ENCODE peak calls at places on chromosomes 7 and 10, in ten cellular contexts. K, O, X, S, Z, L, J, F, Q and G are unnamed samples.

GRCh38 chr7:43872401-43873165 is 3.3 kb upstream of the MRPS24 start:
- DNase-seq in K (no peak), O (no peak), X (no peak), S (no peak), Z (no peak), L (peak), J (peak), F (no peak), Q (no peak), G (no peak)

GRCh38 chr10:121668336-121669009 is 70.2 kb upstream of the FGFR2 start:
- DNase-seq in K (peak), O (no peak), X (no peak), S (no peak), Z (peak), L (no peak), J (no peak), F (peak), Q (peak), G (no peak)

GRCh38 chr10:5447071-5447470 is 34.7 kb downstream of the NET1 start:
- DNase-seq in K (no peak), O (no peak), X (no peak), S (no peak), Z (no peak), L (no peak), J (peak), F (no peak), Q (no peak), G (no peak)

GRCh38 chr10:1572519-1573333 is 164.6 kb downstream of the ADARB2 start:
- DNase-seq in K (peak), O (no peak), X (no peak), S (no peak), Z (peak), L (peak), J (no peak), F (peak), Q (no peak), G (peak)

GRCh38 chr7:131602994-131603372 is 46.6 kb upstream of the PODXL start:
- DNase-seq in K (no peak), O (no peak), X (no peak), S (no peak), Z (no peak), L (no peak), J (no peak), F (no peak), Q (no peak), G (no peak)

GRCh38 chr10:94183666-94184264 is 179.0 kb downstream of the NOC3L start:
- DNase-seq in K (no peak), O (no peak), X (no peak), S (no peak), Z (no peak), L (no peak), J (peak), F (no peak), Q (no peak), G (no peak)

GRCh38 chr7:96169439-96169838 is 152.5 kb downstream of the SLC25A13 start:
- DNase-seq in K (no peak), O (no peak), X (no peak), S (no peak), Z (no peak), L (no peak), J (peak), F (no peak), Q (peak), G (no peak)

GRCh38 chr7:8386926-8387550 is 46.4 kb upstream of the NXPH1 start:
- DNase-seq in K (no peak), O (no peak), X (no peak), S (no peak), Z (no peak), L (no peak), J (no peak), F (no peak), Q (no peak), G (no peak)

GRCh38 chr7:117550625-117551024 is 70.8 kb downstream of the CFTR start:
- DNase-seq in K (no peak), O (no peak), X (no peak), S (no peak), Z (no peak), L (no peak), J (no peak), F (no peak), Q (no peak), G (no peak)

GRCh38 chr7:23691320-23691719 is 11.3 kb downstream of the FAM221A start:
- DNase-seq in K (no peak), O (no peak), X (no peak), S (no peak), Z (no peak), L (no peak), J (peak), F (no peak), Q (peak), G (no peak)

GRCh38 chr7:17697128-17697881 is 243.0 kb downstream of the SNX13 start:
- DNase-seq in K (no peak), O (no peak), X (no peak), S (no peak), Z (no peak), L (no peak), J (peak), F (no peak), Q (no peak), G (no peak)

GRCh38 chr10:113047963-113048781 is 98.1 kb downstream of the TCF7L2 start:
- DNase-seq in K (no peak), O (no peak), X (no peak), S (no peak), Z (no peak), L (no peak), J (peak), F (no peak), Q (no peak), G (no peak)

GRCh38 chr7:155206286-155207020 is 91.2 kb upstream of the INSIG1 start:
- DNase-seq in K (no peak), O (no peak), X (peak), S (no peak), Z (no peak), L (peak), J (peak), F (no peak), Q (no peak), G (peak)

GRCh38 chr7:108200326-108200725 is 70.2 kb upstream of the LAMB4 start:
- DNase-seq in K (no peak), O (no peak), X (no peak), S (no peak), Z (no peak), L (no peak), J (no peak), F (no peak), Q (no peak), G (no peak)

GRCh38 chr7:42678315-42678714 is 233.6 kb downstream of the C7orf25 start:
- DNase-seq in K (no peak), O (no peak), X (no peak), S (no peak), Z (no peak), L (no peak), J (no peak), F (no peak), Q (no peak), G (no peak)

GRCh38 chr10:3399756-3400155 is 227.2 kb upstream of the PITRM1 start:
- DNase-seq in K (no peak), O (no peak), X (no peak), S (no peak), Z (no peak), L (no peak), J (peak), F (no peak), Q (no peak), G (no peak)

GRCh38 chr10:52316005-52316404 is 1.9 kb downstream of the DKK1 start:
- DNase-seq in K (no peak), O (no peak), X (no peak), S (no peak), Z (no peak), L (no peak), J (peak), F (no peak), Q (no peak), G (no peak)

GRCh38 chr10:10886861-10887539 is 130.7 kb upstream of the CELF2 start:
- DNase-seq in K (no peak), O (no peak), X (no peak), S (no peak), Z (no peak), L (no peak), J (no peak), F (no peak), Q (no peak), G (no peak)

GRCh38 chr7:99837649-99838361 is 10.0 kb downstream of the CYP3A43 start:
- DNase-seq in K (no peak), O (no peak), X (peak), S (no peak), Z (no peak), L (no peak), J (peak), F (no peak), Q (no peak), G (no peak)

GRCh38 chr7:155232911-155233702 is 64.6 kb upstream of the INSIG1 start:
- DNase-seq in K (no peak), O (no peak), X (no peak), S (no peak), Z (no peak), L (no peak), J (peak), F (no peak), Q (no peak), G (no peak)

GRCh38 chr7:80440908-80441307 is 71.0 kb downstream of the GNAT3 start:
- DNase-seq in K (no peak), O (no peak), X (no peak), S (no peak), Z (no peak), L (no peak), J (peak), F (no peak), Q (no peak), G (no peak)

GRCh38 chr10:6987536-6987945 is 407.5 kb upstream of the PRKCQ start:
- DNase-seq in K (no peak), O (no peak), X (no peak), S (no peak), Z (no peak), L (no peak), J (no peak), F (no peak), Q (no peak), G (no peak)

GRCh38 chr10:96830511-96831199 is 1.4 kb upstream of the LCOR start:
- DNase-seq in K (peak), O (peak), X (peak), S (no peak), Z (peak), L (peak), J (peak), F (peak), Q (peak), G (peak)

GRCh38 chr7:13641699-13642098 is 347.8 kb downstream of the ETV1 start:
- DNase-seq in K (no peak), O (no peak), X (no peak), S (no peak), Z (no peak), L (no peak), J (no peak), F (no peak), Q (no peak), G (no peak)

GRCh38 chr10:28690545-28690944 is 13.2 kb downstream of the BAMBI start:
- DNase-seq in K (no peak), O (no peak), X (no peak), S (no peak), Z (no peak), L (no peak), J (no peak), F (no peak), Q (no peak), G (no peak)

GRCh38 chr7:87416682-87417587 is 58.5 kb downstream of the ABCB4 start:
- DNase-seq in K (peak), O (peak), X (peak), S (peak), Z (peak), L (peak), J (peak), F (peak), Q (peak), G (no peak)

GRCh38 chr7:76048668-76048988 is 722 bp downstream of the MDH2 start:
- DNase-seq in K (no peak), O (no peak), X (no peak), S (no peak), Z (peak), L (no peak), J (no peak), F (peak), Q (peak), G (no peak)

GRCh38 chr7:64541438-64542359 is 21.2 kb downstream of the ZNF680 start:
- DNase-seq in K (no peak), O (no peak), X (no peak), S (no peak), Z (no peak), L (no peak), J (peak), F (no peak), Q (no peak), G (no peak)

GRCh38 chr10:70499829-70500167 is 21.2 kb downstream of the PALD1 start:
- DNase-seq in K (no peak), O (no peak), X (no peak), S (no peak), Z (no peak), L (no peak), J (no peak), F (no peak), Q (no peak), G (no peak)

GRCh38 chr7:158618745-158619140 is 31.1 kb upstream of the PTPRN2 start:
- DNase-seq in K (no peak), O (no peak), X (no peak), S (no peak), Z (no peak), L (no peak), J (no peak), F (no peak), Q (no peak), G (no peak)

GRCh38 chr10:21929070-21929469 is 74.5 kb downstream of the DNAJC1 start:
- DNase-seq in K (no peak), O (no peak), X (no peak), S (no peak), Z (no peak), L (no peak), J (peak), F (no peak), Q (peak), G (no peak)

GRCh38 chr7:149414745-149415390 is 46.0 kb downstream of the ZNF777 start:
- DNase-seq in K (peak), O (no peak), X (no peak), S (no peak), Z (no peak), L (peak), J (peak), F (no peak), Q (peak), G (peak)

GRCh38 chr10:17074548-17074860 is 55.1 kb downstream of the CUBN start:
- DNase-seq in K (no peak), O (no peak), X (no peak), S (no peak), Z (no peak), L (no peak), J (peak), F (no peak), Q (no peak), G (no peak)

GRCh38 chr10:118667732-118668131 is 72.3 kb upstream of the PRLHR start:
- DNase-seq in K (no peak), O (no peak), X (no peak), S (no peak), Z (no peak), L (no peak), J (no peak), F (no peak), Q (no peak), G (no peak)